ENCODE peak calls at places on chromosomes 13 and 19, in nine cellular contexts. One of them, this sample, is unnamed.

GRCh38 chr19:45528149-45528743 is 21.0 kb downstream of the VASP start:
- DNase-seq in astrocyte of the spinal cord: peak
- DNase-seq in endothelial cell: peak
- DNase-seq in transverse colon: no peak
- DNase-seq in fibroblast of mammary gland: peak
- DNase-seq in colonic mucosa: no peak
- DNase-seq in endothelial cell of umbilical vein: no peak
- DNase-seq in uterus: no peak
- DNase-seq in ovary: no peak
- DNase-seq in this sample: no peak

GRCh38 chr13:29435125-29435911 is 160.2 kb downstream of the SLC7A1 start:
- DNase-seq in astrocyte of the spinal cord: peak
- DNase-seq in endothelial cell: no peak
- DNase-seq in transverse colon: no peak
- DNase-seq in fibroblast of mammary gland: peak
- DNase-seq in colonic mucosa: no peak
- DNase-seq in endothelial cell of umbilical vein: no peak
- DNase-seq in uterus: peak
- DNase-seq in ovary: no peak
- DNase-seq in this sample: no peak

GRCh38 chr19:38728752-38729541 is 15.3 kb downstream of the CAPN12 start:
- DNase-seq in astrocyte of the spinal cord: no peak
- DNase-seq in endothelial cell: no peak
- DNase-seq in transverse colon: no peak
- DNase-seq in fibroblast of mammary gland: no peak
- DNase-seq in colonic mucosa: no peak
- DNase-seq in endothelial cell of umbilical vein: no peak
- DNase-seq in uterus: peak
- DNase-seq in ovary: peak
- DNase-seq in this sample: no peak

GRCh38 chr19:19520989-19521388 is 5.0 kb downstream of the NDUFA13 start:
- DNase-seq in astrocyte of the spinal cord: no peak
- DNase-seq in endothelial cell: no peak
- DNase-seq in transverse colon: no peak
- DNase-seq in fibroblast of mammary gland: no peak
- DNase-seq in colonic mucosa: no peak
- DNase-seq in endothelial cell of umbilical vein: no peak
- DNase-seq in uterus: no peak
- DNase-seq in ovary: no peak
- DNase-seq in this sample: no peak

GRCh38 chr13:45367995-45368394 is 27.0 kb upstream of the TPT1 start:
- DNase-seq in astrocyte of the spinal cord: no peak
- DNase-seq in endothelial cell: no peak
- DNase-seq in transverse colon: no peak
- DNase-seq in fibroblast of mammary gland: no peak
- DNase-seq in colonic mucosa: no peak
- DNase-seq in endothelial cell of umbilical vein: no peak
- DNase-seq in uterus: no peak
- DNase-seq in ovary: no peak
- DNase-seq in this sample: no peak

GRCh38 chr13:38405216-38405615 is 55.6 kb downstream of the UFM1 start:
- DNase-seq in astrocyte of the spinal cord: no peak
- DNase-seq in endothelial cell: no peak
- DNase-seq in transverse colon: no peak
- DNase-seq in fibroblast of mammary gland: no peak
- DNase-seq in colonic mucosa: no peak
- DNase-seq in endothelial cell of umbilical vein: no peak
- DNase-seq in uterus: no peak
- DNase-seq in ovary: no peak
- DNase-seq in this sample: no peak

GRCh38 chr19:13024958-13025653 is 29.8 kb downstream of the NFIX start:
- DNase-seq in astrocyte of the spinal cord: no peak
- DNase-seq in endothelial cell: peak
- DNase-seq in transverse colon: peak
- DNase-seq in fibroblast of mammary gland: no peak
- DNase-seq in colonic mucosa: peak
- DNase-seq in endothelial cell of umbilical vein: peak
- DNase-seq in uterus: no peak
- DNase-seq in ovary: peak
- DNase-seq in this sample: no peak

GRCh38 chr13:21104199-21105019 is 43.0 kb upstream of the LATS2 start:
- DNase-seq in astrocyte of the spinal cord: no peak
- DNase-seq in endothelial cell: no peak
- DNase-seq in transverse colon: no peak
- DNase-seq in fibroblast of mammary gland: no peak
- DNase-seq in colonic mucosa: no peak
- DNase-seq in endothelial cell of umbilical vein: no peak
- DNase-seq in uterus: no peak
- DNase-seq in ovary: no peak
- DNase-seq in this sample: no peak

GRCh38 chr19:38273499-38273898 is 9.1 kb downstream of the SPINT2 start:
- DNase-seq in astrocyte of the spinal cord: no peak
- DNase-seq in endothelial cell: no peak
- DNase-seq in transverse colon: peak
- DNase-seq in fibroblast of mammary gland: no peak
- DNase-seq in colonic mucosa: peak
- DNase-seq in endothelial cell of umbilical vein: no peak
- DNase-seq in uterus: no peak
- DNase-seq in ovary: no peak
- DNase-seq in this sample: no peak

GRCh38 chr13:91817250-91817649 is 418.8 kb downstream of the GPC5 start:
- DNase-seq in astrocyte of the spinal cord: peak
- DNase-seq in endothelial cell: no peak
- DNase-seq in transverse colon: no peak
- DNase-seq in fibroblast of mammary gland: peak
- DNase-seq in colonic mucosa: no peak
- DNase-seq in endothelial cell of umbilical vein: peak
- DNase-seq in uterus: no peak
- DNase-seq in ovary: no peak
- DNase-seq in this sample: no peak

GRCh38 chr13:23980160-23980551 is 82.9 kb upstream of the C1QTNF9B start:
- DNase-seq in astrocyte of the spinal cord: peak
- DNase-seq in endothelial cell: peak
- DNase-seq in transverse colon: peak
- DNase-seq in fibroblast of mammary gland: peak
- DNase-seq in colonic mucosa: peak
- DNase-seq in endothelial cell of umbilical vein: peak
- DNase-seq in uterus: peak
- DNase-seq in ovary: peak
- DNase-seq in this sample: peak

GRCh38 chr13:99296270-99296865 is 10.8 kb downstream of the GPR183 start:
- DNase-seq in astrocyte of the spinal cord: no peak
- DNase-seq in endothelial cell: no peak
- DNase-seq in transverse colon: no peak
- DNase-seq in fibroblast of mammary gland: no peak
- DNase-seq in colonic mucosa: no peak
- DNase-seq in endothelial cell of umbilical vein: no peak
- DNase-seq in uterus: no peak
- DNase-seq in ovary: no peak
- DNase-seq in this sample: peak

GRCh38 chr13:100363351-100363750 is 225.2 kb downstream of the GGACT start:
- DNase-seq in astrocyte of the spinal cord: peak
- DNase-seq in endothelial cell: no peak
- DNase-seq in transverse colon: no peak
- DNase-seq in fibroblast of mammary gland: peak
- DNase-seq in colonic mucosa: no peak
- DNase-seq in endothelial cell of umbilical vein: peak
- DNase-seq in uterus: no peak
- DNase-seq in ovary: no peak
- DNase-seq in this sample: no peak

GRCh38 chr19:48746738-48747575 is at the start of gene IZUMO1:
- DNase-seq in astrocyte of the spinal cord: peak
- DNase-seq in endothelial cell: peak
- DNase-seq in transverse colon: peak
- DNase-seq in fibroblast of mammary gland: peak
- DNase-seq in colonic mucosa: peak
- DNase-seq in endothelial cell of umbilical vein: peak
- DNase-seq in uterus: peak
- DNase-seq in ovary: peak
- DNase-seq in this sample: peak

GRCh38 chr13:37409756-37410155 is 188.8 kb downstream of the POSTN start:
- DNase-seq in astrocyte of the spinal cord: peak
- DNase-seq in endothelial cell: no peak
- DNase-seq in transverse colon: no peak
- DNase-seq in fibroblast of mammary gland: peak
- DNase-seq in colonic mucosa: no peak
- DNase-seq in endothelial cell of umbilical vein: no peak
- DNase-seq in uterus: no peak
- DNase-seq in ovary: no peak
- DNase-seq in this sample: no peak

DNA sequence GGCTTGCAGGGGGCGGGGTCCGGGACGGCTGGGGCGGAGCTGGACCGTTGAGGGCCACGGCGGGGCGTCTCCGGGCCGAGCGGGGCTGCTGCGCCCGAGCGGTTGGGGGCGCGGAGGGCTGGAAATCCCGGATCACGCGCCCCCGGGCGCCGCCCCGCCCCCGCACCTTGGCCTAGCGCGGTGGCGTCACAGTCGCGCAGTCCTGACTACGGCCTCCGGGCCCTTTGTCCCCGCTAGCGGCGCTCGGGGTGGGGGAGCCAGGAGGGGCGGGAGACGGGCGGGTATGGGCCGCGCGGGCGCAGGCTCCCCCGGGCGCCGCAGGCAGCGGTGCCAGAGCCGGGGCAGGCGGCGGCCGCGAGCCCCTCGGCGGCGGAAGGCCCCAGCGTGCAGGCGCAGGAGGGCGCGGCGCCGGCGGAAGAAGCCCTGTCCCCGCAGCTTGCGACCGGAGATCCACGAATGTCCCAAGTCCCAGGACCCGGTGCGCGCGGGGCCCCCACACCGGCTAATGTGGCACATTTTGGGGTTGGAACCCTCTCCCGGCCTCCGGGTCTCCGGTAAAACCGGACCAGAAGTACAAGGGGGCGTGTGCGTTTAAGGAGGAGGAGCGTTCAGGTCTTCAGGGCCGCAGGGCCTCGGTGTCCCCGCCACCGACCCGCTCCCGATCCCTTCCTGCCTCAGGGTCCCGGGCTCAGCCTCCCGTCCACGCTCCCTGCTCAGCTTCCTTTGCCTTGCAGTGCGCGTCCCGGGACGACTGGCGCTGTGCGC is 840 bp downstream of the GPX4 start:
- DNase-seq in astrocyte of the spinal cord: peak
- DNase-seq in endothelial cell: peak
- DNase-seq in transverse colon: peak
- DNase-seq in fibroblast of mammary gland: peak
- DNase-seq in colonic mucosa: peak
- DNase-seq in endothelial cell of umbilical vein: peak
- DNase-seq in uterus: peak
- DNase-seq in ovary: peak
- DNase-seq in this sample: peak
- TF ChIP-seq CTCF in astrocyte of the spinal cord: no peak
- TF ChIP-seq CTCF in endothelial cell: no peak
- TF ChIP-seq CTCF in transverse colon: no peak
- TF ChIP-seq CTCF in fibroblast of mammary gland: no peak
- TF ChIP-seq CTCF in colonic mucosa: no peak
- TF ChIP-seq CTCF in endothelial cell of umbilical vein: no peak
- TF ChIP-seq CTCF in uterus: no peak
- TF ChIP-seq CTCF in ovary: no peak
- TF ChIP-seq CTCF in this sample: no peak

GRCh38 chr19:412356-413355 is 3.7 kb upstream of the C2CD4C start:
- DNase-seq in astrocyte of the spinal cord: no peak
- DNase-seq in endothelial cell: no peak
- DNase-seq in transverse colon: no peak
- DNase-seq in fibroblast of mammary gland: no peak
- DNase-seq in colonic mucosa: no peak
- DNase-seq in endothelial cell of umbilical vein: no peak
- DNase-seq in uterus: no peak
- DNase-seq in ovary: no peak
- DNase-seq in this sample: no peak
- TF ChIP-seq CTCF in astrocyte of the spinal cord: no peak
- TF ChIP-seq CTCF in endothelial cell: no peak
- TF ChIP-seq CTCF in transverse colon: no peak
- TF ChIP-seq CTCF in fibroblast of mammary gland: no peak
- TF ChIP-seq CTCF in colonic mucosa: no peak
- TF ChIP-seq CTCF in endothelial cell of umbilical vein: no peak
- TF ChIP-seq CTCF in uterus: no peak
- TF ChIP-seq CTCF in ovary: no peak
- TF ChIP-seq CTCF in this sample: no peak

DNA sequence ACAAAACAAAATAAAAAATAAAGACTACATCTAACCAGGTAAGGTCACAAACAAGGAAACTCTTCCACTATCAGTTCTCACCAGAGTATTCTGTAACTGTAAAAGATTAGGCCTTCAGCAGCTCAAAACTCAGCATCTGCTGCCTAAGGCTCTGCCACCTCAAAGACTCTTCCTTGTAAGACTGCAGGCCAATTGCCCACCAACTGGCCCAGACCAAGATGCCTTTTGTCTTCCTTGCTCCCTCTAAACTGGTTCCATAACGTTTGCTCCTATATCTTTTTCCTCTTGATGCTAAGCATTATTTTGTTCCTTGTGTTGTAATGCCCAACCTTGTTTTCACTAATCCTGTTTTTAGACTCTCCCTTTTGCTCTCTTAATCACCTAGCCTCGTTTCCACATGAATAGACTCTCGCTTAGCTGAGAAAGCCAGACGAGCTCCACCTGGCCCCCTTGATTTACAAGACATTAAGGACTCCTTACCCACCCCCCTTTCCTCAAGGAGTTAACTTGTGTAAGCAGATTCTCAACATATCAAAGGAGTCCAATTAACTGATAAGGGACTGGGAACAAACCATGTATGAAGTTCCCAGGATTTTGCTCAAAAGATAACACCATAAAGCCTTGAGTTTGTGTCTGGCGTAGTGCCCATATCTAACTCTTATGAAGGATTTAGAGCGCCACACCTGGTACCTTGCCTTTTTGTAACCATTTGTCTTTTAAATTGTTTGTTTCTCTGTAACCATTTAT is 1.5 kb downstream of the ZNF814 start:
- DNase-seq in astrocyte of the spinal cord: no peak
- DNase-seq in endothelial cell: no peak
- DNase-seq in transverse colon: peak
- DNase-seq in fibroblast of mammary gland: no peak
- DNase-seq in colonic mucosa: peak
- DNase-seq in endothelial cell of umbilical vein: no peak
- DNase-seq in uterus: no peak
- DNase-seq in ovary: no peak
- DNase-seq in this sample: no peak
- TF ChIP-seq CTCF in astrocyte of the spinal cord: no peak
- TF ChIP-seq CTCF in endothelial cell: no peak
- TF ChIP-seq CTCF in transverse colon: no peak
- TF ChIP-seq CTCF in fibroblast of mammary gland: no peak
- TF ChIP-seq CTCF in colonic mucosa: no peak
- TF ChIP-seq CTCF in endothelial cell of umbilical vein: no peak
- TF ChIP-seq CTCF in uterus: no peak
- TF ChIP-seq CTCF in ovary: no peak
- TF ChIP-seq CTCF in this sample: no peak

GRCh38 chr13:26656919-26657318 is 99.4 kb downstream of the WASF3 start:
- DNase-seq in astrocyte of the spinal cord: peak
- DNase-seq in endothelial cell: no peak
- DNase-seq in transverse colon: no peak
- DNase-seq in fibroblast of mammary gland: peak
- DNase-seq in colonic mucosa: no peak
- DNase-seq in endothelial cell of umbilical vein: no peak
- DNase-seq in uterus: no peak
- DNase-seq in ovary: no peak
- DNase-seq in this sample: no peak
- TF ChIP-seq CTCF in astrocyte of the spinal cord: peak
- TF ChIP-seq CTCF in endothelial cell: no peak
- TF ChIP-seq CTCF in transverse colon: no peak
- TF ChIP-seq CTCF in fibroblast of mammary gland: peak
- TF ChIP-seq CTCF in colonic mucosa: no peak
- TF ChIP-seq CTCF in endothelial cell of umbilical vein: no peak
- TF ChIP-seq CTCF in uterus: no peak
- TF ChIP-seq CTCF in ovary: no peak
- TF ChIP-seq CTCF in this sample: no peak